ENCODE peak calls at places on chromosomes 13 and 19, in eight cellular contexts. One of them, this sample, is unnamed.
A peak's percentile ranks its signal among the peaks of the same experiment; 100 is the strongest.

GRCh38 chr13:113655358-113656014 is 2.5 kb downstream of the ATP4B start:
- DNase-seq in AG10803: no peak
- DNase-seq in fibroblast of the conjunctiva: no peak
- DNase-seq in activated CD4-positive, alpha-beta T cell treated with anti-CD3 and anti-CD28 coated beads for 36 hours: peak; percentile 1
- DNase-seq in activated naive CD8-positive, alpha-beta T cell treated with anti-CD3 and anti-CD28 coated beads, Interleukin-2, amount 50 U/mL, for 24 hours: no peak
- DNase-seq in NCI-H446 treated with DMSO at 0.1 percent for 48 hours: no peak
- DNase-seq in T-cell: no peak
- DNase-seq in colonic mucosa: no peak
- DNase-seq in this sample: no peak

GRCh38 chr19:9130965-9131364 is 4.2 kb upstream of the OR7G3 start:
- DNase-seq in AG10803: no peak
- DNase-seq in fibroblast of the conjunctiva: no peak
- DNase-seq in activated CD4-positive, alpha-beta T cell treated with anti-CD3 and anti-CD28 coated beads for 36 hours: no peak
- DNase-seq in activated naive CD8-positive, alpha-beta T cell treated with anti-CD3 and anti-CD28 coated beads, Interleukin-2, amount 50 U/mL, for 24 hours: no peak
- DNase-seq in NCI-H446 treated with DMSO at 0.1 percent for 48 hours: no peak
- DNase-seq in T-cell: no peak
- DNase-seq in colonic mucosa: no peak
- DNase-seq in this sample: no peak

GRCh38 chr19:2181618-2181997 is 17.9 kb downstream of the DOT1L start:
- DNase-seq in AG10803: no peak
- DNase-seq in fibroblast of the conjunctiva: no peak
- DNase-seq in activated CD4-positive, alpha-beta T cell treated with anti-CD3 and anti-CD28 coated beads for 36 hours: no peak
- DNase-seq in activated naive CD8-positive, alpha-beta T cell treated with anti-CD3 and anti-CD28 coated beads, Interleukin-2, amount 50 U/mL, for 24 hours: no peak
- DNase-seq in NCI-H446 treated with DMSO at 0.1 percent for 48 hours: no peak
- DNase-seq in T-cell: no peak
- DNase-seq in colonic mucosa: no peak
- DNase-seq in this sample: peak; percentile 60

GRCh38 chr19:38252935-38253691 is 3.1 kb downstream of the PPP1R14A start:
- DNase-seq in AG10803: no peak
- DNase-seq in fibroblast of the conjunctiva: no peak
- DNase-seq in activated CD4-positive, alpha-beta T cell treated with anti-CD3 and anti-CD28 coated beads for 36 hours: no peak
- DNase-seq in activated naive CD8-positive, alpha-beta T cell treated with anti-CD3 and anti-CD28 coated beads, Interleukin-2, amount 50 U/mL, for 24 hours: no peak
- DNase-seq in NCI-H446 treated with DMSO at 0.1 percent for 48 hours: peak; percentile 87
- DNase-seq in T-cell: no peak
- DNase-seq in colonic mucosa: no peak
- DNase-seq in this sample: peak; percentile 94

GRCh38 chr13:110405597-110406450 is 98.7 kb downstream of the COL4A2 start:
- DNase-seq in AG10803: peak; percentile 93
- DNase-seq in fibroblast of the conjunctiva: no peak
- DNase-seq in activated CD4-positive, alpha-beta T cell treated with anti-CD3 and anti-CD28 coated beads for 36 hours: peak; percentile 18
- DNase-seq in activated naive CD8-positive, alpha-beta T cell treated with anti-CD3 and anti-CD28 coated beads, Interleukin-2, amount 50 U/mL, for 24 hours: no peak
- DNase-seq in NCI-H446 treated with DMSO at 0.1 percent for 48 hours: no peak
- DNase-seq in T-cell: no peak
- DNase-seq in colonic mucosa: no peak
- DNase-seq in this sample: no peak

GRCh38 chr19:5494780-5495179 is 39.6 kb downstream of the ZNRF4 start:
- DNase-seq in AG10803: no peak
- DNase-seq in fibroblast of the conjunctiva: no peak
- DNase-seq in activated CD4-positive, alpha-beta T cell treated with anti-CD3 and anti-CD28 coated beads for 36 hours: no peak
- DNase-seq in activated naive CD8-positive, alpha-beta T cell treated with anti-CD3 and anti-CD28 coated beads, Interleukin-2, amount 50 U/mL, for 24 hours: no peak
- DNase-seq in NCI-H446 treated with DMSO at 0.1 percent for 48 hours: no peak
- DNase-seq in T-cell: no peak
- DNase-seq in colonic mucosa: no peak
- DNase-seq in this sample: peak; percentile 8

GRCh38 chr13:32001392-32001768 is 30.2 kb upstream of the FRY start:
- DNase-seq in AG10803: peak; percentile 67
- DNase-seq in fibroblast of the conjunctiva: peak; percentile 13
- DNase-seq in activated CD4-positive, alpha-beta T cell treated with anti-CD3 and anti-CD28 coated beads for 36 hours: peak; percentile 10
- DNase-seq in activated naive CD8-positive, alpha-beta T cell treated with anti-CD3 and anti-CD28 coated beads, Interleukin-2, amount 50 U/mL, for 24 hours: no peak
- DNase-seq in NCI-H446 treated with DMSO at 0.1 percent for 48 hours: no peak
- DNase-seq in T-cell: no peak
- DNase-seq in colonic mucosa: no peak
- DNase-seq in this sample: no peak

GRCh38 chr13:102580552-102581169 is 16.1 kb upstream of the TPP2 start:
- DNase-seq in AG10803: peak; percentile 74
- DNase-seq in fibroblast of the conjunctiva: peak; percentile 75
- DNase-seq in activated CD4-positive, alpha-beta T cell treated with anti-CD3 and anti-CD28 coated beads for 36 hours: peak; percentile 35
- DNase-seq in activated naive CD8-positive, alpha-beta T cell treated with anti-CD3 and anti-CD28 coated beads, Interleukin-2, amount 50 U/mL, for 24 hours: no peak
- DNase-seq in NCI-H446 treated with DMSO at 0.1 percent for 48 hours: peak; percentile 2
- DNase-seq in T-cell: peak; percentile 51
- DNase-seq in colonic mucosa: peak; percentile 55
- DNase-seq in this sample: peak; percentile 83

GRCh38 chr19:8396563-8397203 is 6.5 kb downstream of the RAB11B start:
- DNase-seq in AG10803: peak; percentile 41
- DNase-seq in fibroblast of the conjunctiva: peak; percentile 22
- DNase-seq in activated CD4-positive, alpha-beta T cell treated with anti-CD3 and anti-CD28 coated beads for 36 hours: peak; percentile 91
- DNase-seq in activated naive CD8-positive, alpha-beta T cell treated with anti-CD3 and anti-CD28 coated beads, Interleukin-2, amount 50 U/mL, for 24 hours: peak; percentile 84
- DNase-seq in NCI-H446 treated with DMSO at 0.1 percent for 48 hours: no peak
- DNase-seq in T-cell: peak; percentile 71
- DNase-seq in colonic mucosa: peak; percentile 62
- DNase-seq in this sample: peak; percentile 84

GRCh38 chr19:11549386-11549953 is 9.6 kb downstream of the ELOF1 start:
- DNase-seq in AG10803: no peak
- DNase-seq in fibroblast of the conjunctiva: no peak
- DNase-seq in activated CD4-positive, alpha-beta T cell treated with anti-CD3 and anti-CD28 coated beads for 36 hours: no peak
- DNase-seq in activated naive CD8-positive, alpha-beta T cell treated with anti-CD3 and anti-CD28 coated beads, Interleukin-2, amount 50 U/mL, for 24 hours: no peak
- DNase-seq in NCI-H446 treated with DMSO at 0.1 percent for 48 hours: no peak
- DNase-seq in T-cell: no peak
- DNase-seq in colonic mucosa: no peak
- DNase-seq in this sample: no peak

GRCh38 chr13:108342369-108343289 is 73.1 kb downstream of the TNFSF13B start:
- DNase-seq in AG10803: peak; percentile 29
- DNase-seq in fibroblast of the conjunctiva: peak; percentile 10
- DNase-seq in activated CD4-positive, alpha-beta T cell treated with anti-CD3 and anti-CD28 coated beads for 36 hours: no peak
- DNase-seq in activated naive CD8-positive, alpha-beta T cell treated with anti-CD3 and anti-CD28 coated beads, Interleukin-2, amount 50 U/mL, for 24 hours: no peak
- DNase-seq in NCI-H446 treated with DMSO at 0.1 percent for 48 hours: no peak
- DNase-seq in T-cell: no peak
- DNase-seq in colonic mucosa: no peak
- DNase-seq in this sample: peak; percentile 79

GRCh38 chr19:49609499-49610092 is 18.6 kb downstream of the PRR12 start:
- DNase-seq in AG10803: no peak
- DNase-seq in fibroblast of the conjunctiva: no peak
- DNase-seq in activated CD4-positive, alpha-beta T cell treated with anti-CD3 and anti-CD28 coated beads for 36 hours: no peak
- DNase-seq in activated naive CD8-positive, alpha-beta T cell treated with anti-CD3 and anti-CD28 coated beads, Interleukin-2, amount 50 U/mL, for 24 hours: no peak
- DNase-seq in NCI-H446 treated with DMSO at 0.1 percent for 48 hours: no peak
- DNase-seq in T-cell: no peak
- DNase-seq in colonic mucosa: no peak
- DNase-seq in this sample: no peak

GRCh38 chr13:94679614-94680013 is 32.7 kb downstream of the SOX21 start:
- DNase-seq in AG10803: no peak
- DNase-seq in fibroblast of the conjunctiva: no peak
- DNase-seq in activated CD4-positive, alpha-beta T cell treated with anti-CD3 and anti-CD28 coated beads for 36 hours: no peak
- DNase-seq in activated naive CD8-positive, alpha-beta T cell treated with anti-CD3 and anti-CD28 coated beads, Interleukin-2, amount 50 U/mL, for 24 hours: no peak
- DNase-seq in NCI-H446 treated with DMSO at 0.1 percent for 48 hours: no peak
- DNase-seq in T-cell: no peak
- DNase-seq in colonic mucosa: no peak
- DNase-seq in this sample: no peak

GRCh38 chr19:3668331-3669133 is 31.7 kb downstream of the PIP5K1C start:
- DNase-seq in AG10803: no peak
- DNase-seq in fibroblast of the conjunctiva: no peak
- DNase-seq in activated CD4-positive, alpha-beta T cell treated with anti-CD3 and anti-CD28 coated beads for 36 hours: no peak
- DNase-seq in activated naive CD8-positive, alpha-beta T cell treated with anti-CD3 and anti-CD28 coated beads, Interleukin-2, amount 50 U/mL, for 24 hours: no peak
- DNase-seq in NCI-H446 treated with DMSO at 0.1 percent for 48 hours: no peak
- DNase-seq in T-cell: no peak
- DNase-seq in colonic mucosa: no peak
- DNase-seq in this sample: no peak

GRCh38 chr19:49712397-49712859 is 21.5 kb downstream of the CPT1C start:
- DNase-seq in AG10803: peak; percentile 79
- DNase-seq in fibroblast of the conjunctiva: peak; percentile 68
- DNase-seq in activated CD4-positive, alpha-beta T cell treated with anti-CD3 and anti-CD28 coated beads for 36 hours: no peak
- DNase-seq in activated naive CD8-positive, alpha-beta T cell treated with anti-CD3 and anti-CD28 coated beads, Interleukin-2, amount 50 U/mL, for 24 hours: no peak
- DNase-seq in NCI-H446 treated with DMSO at 0.1 percent for 48 hours: no peak
- DNase-seq in T-cell: no peak
- DNase-seq in colonic mucosa: peak; percentile 65
- DNase-seq in this sample: no peak

GRCh38 chr19:16117594-16118033 is 5.9 kb downstream of the RAB8A start:
- DNase-seq in AG10803: no peak
- DNase-seq in fibroblast of the conjunctiva: no peak
- DNase-seq in activated CD4-positive, alpha-beta T cell treated with anti-CD3 and anti-CD28 coated beads for 36 hours: peak; percentile 37
- DNase-seq in activated naive CD8-positive, alpha-beta T cell treated with anti-CD3 and anti-CD28 coated beads, Interleukin-2, amount 50 U/mL, for 24 hours: no peak
- DNase-seq in NCI-H446 treated with DMSO at 0.1 percent for 48 hours: no peak
- DNase-seq in T-cell: no peak
- DNase-seq in colonic mucosa: no peak
- DNase-seq in this sample: no peak

GRCh38 chr19:49981603-49982593 is 20.9 kb upstream of the SIGLEC11 start:
- DNase-seq in AG10803: no peak
- DNase-seq in fibroblast of the conjunctiva: no peak
- DNase-seq in activated CD4-positive, alpha-beta T cell treated with anti-CD3 and anti-CD28 coated beads for 36 hours: no peak
- DNase-seq in activated naive CD8-positive, alpha-beta T cell treated with anti-CD3 and anti-CD28 coated beads, Interleukin-2, amount 50 U/mL, for 24 hours: no peak
- DNase-seq in NCI-H446 treated with DMSO at 0.1 percent for 48 hours: no peak
- DNase-seq in T-cell: no peak
- DNase-seq in colonic mucosa: no peak
- DNase-seq in this sample: no peak

GRCh38 chr13:94824601-94825000 is 112.3 kb upstream of the SOX21 start:
- DNase-seq in AG10803: no peak
- DNase-seq in fibroblast of the conjunctiva: no peak
- DNase-seq in activated CD4-positive, alpha-beta T cell treated with anti-CD3 and anti-CD28 coated beads for 36 hours: no peak
- DNase-seq in activated naive CD8-positive, alpha-beta T cell treated with anti-CD3 and anti-CD28 coated beads, Interleukin-2, amount 50 U/mL, for 24 hours: no peak
- DNase-seq in NCI-H446 treated with DMSO at 0.1 percent for 48 hours: no peak
- DNase-seq in T-cell: no peak
- DNase-seq in colonic mucosa: no peak
- DNase-seq in this sample: no peak

GRCh38 chr13:85148009-85148408 is 651.2 kb downstream of the SLITRK6 start:
- DNase-seq in AG10803: no peak
- DNase-seq in fibroblast of the conjunctiva: no peak
- DNase-seq in activated CD4-positive, alpha-beta T cell treated with anti-CD3 and anti-CD28 coated beads for 36 hours: no peak
- DNase-seq in activated naive CD8-positive, alpha-beta T cell treated with anti-CD3 and anti-CD28 coated beads, Interleukin-2, amount 50 U/mL, for 24 hours: no peak
- DNase-seq in NCI-H446 treated with DMSO at 0.1 percent for 48 hours: peak; percentile 2
- DNase-seq in T-cell: no peak
- DNase-seq in colonic mucosa: no peak
- DNase-seq in this sample: peak; percentile 9

GRCh38 chr19:46828484-46828883 is 22.2 kb downstream of the AP2S1 start:
- DNase-seq in AG10803: peak; percentile 25
- DNase-seq in fibroblast of the conjunctiva: no peak
- DNase-seq in activated CD4-positive, alpha-beta T cell treated with anti-CD3 and anti-CD28 coated beads for 36 hours: peak; percentile 83
- DNase-seq in activated naive CD8-positive, alpha-beta T cell treated with anti-CD3 and anti-CD28 coated beads, Interleukin-2, amount 50 U/mL, for 24 hours: peak; percentile 62
- DNase-seq in NCI-H446 treated with DMSO at 0.1 percent for 48 hours: no peak
- DNase-seq in T-cell: no peak
- DNase-seq in colonic mucosa: no peak
- DNase-seq in this sample: no peak

GRCh38 chr13:106302843-106303242 is 232.6 kb downstream of the EFNB2 start:
- DNase-seq in AG10803: no peak
- DNase-seq in fibroblast of the conjunctiva: no peak
- DNase-seq in activated CD4-positive, alpha-beta T cell treated with anti-CD3 and anti-CD28 coated beads for 36 hours: no peak
- DNase-seq in activated naive CD8-positive, alpha-beta T cell treated with anti-CD3 and anti-CD28 coated beads, Interleukin-2, amount 50 U/mL, for 24 hours: no peak
- DNase-seq in NCI-H446 treated with DMSO at 0.1 percent for 48 hours: no peak
- DNase-seq in T-cell: no peak
- DNase-seq in colonic mucosa: no peak
- DNase-seq in this sample: no peak

GRCh38 chr19:55284405-55285058 is 735 bp downstream of the BRSK1 start:
- DNase-seq in AG10803: no peak
- DNase-seq in fibroblast of the conjunctiva: no peak
- DNase-seq in activated CD4-positive, alpha-beta T cell treated with anti-CD3 and anti-CD28 coated beads for 36 hours: no peak
- DNase-seq in activated naive CD8-positive, alpha-beta T cell treated with anti-CD3 and anti-CD28 coated beads, Interleukin-2, amount 50 U/mL, for 24 hours: no peak
- DNase-seq in NCI-H446 treated with DMSO at 0.1 percent for 48 hours: no peak
- DNase-seq in T-cell: no peak
- DNase-seq in colonic mucosa: no peak
- DNase-seq in this sample: no peak

GRCh38 chr19:383040-383439 is 25.9 kb downstream of the C2CD4C start:
- DNase-seq in AG10803: no peak
- DNase-seq in fibroblast of the conjunctiva: no peak
- DNase-seq in activated CD4-positive, alpha-beta T cell treated with anti-CD3 and anti-CD28 coated beads for 36 hours: no peak
- DNase-seq in activated naive CD8-positive, alpha-beta T cell treated with anti-CD3 and anti-CD28 coated beads, Interleukin-2, amount 50 U/mL, for 24 hours: no peak
- DNase-seq in NCI-H446 treated with DMSO at 0.1 percent for 48 hours: no peak
- DNase-seq in T-cell: no peak
- DNase-seq in colonic mucosa: no peak
- DNase-seq in this sample: no peak

GRCh38 chr13:113783966-113784644 is 25.1 kb downstream of the TMEM255B start:
- DNase-seq in AG10803: no peak
- DNase-seq in fibroblast of the conjunctiva: no peak
- DNase-seq in activated CD4-positive, alpha-beta T cell treated with anti-CD3 and anti-CD28 coated beads for 36 hours: no peak
- DNase-seq in activated naive CD8-positive, alpha-beta T cell treated with anti-CD3 and anti-CD28 coated beads, Interleukin-2, amount 50 U/mL, for 24 hours: no peak
- DNase-seq in NCI-H446 treated with DMSO at 0.1 percent for 48 hours: no peak
- DNase-seq in T-cell: no peak
- DNase-seq in colonic mucosa: no peak
- DNase-seq in this sample: no peak

GRCh38 chr19:53994811-53995210 is 3.4 kb downstream of the CACNG6 start:
- DNase-seq in AG10803: no peak
- DNase-seq in fibroblast of the conjunctiva: no peak
- DNase-seq in activated CD4-positive, alpha-beta T cell treated with anti-CD3 and anti-CD28 coated beads for 36 hours: no peak
- DNase-seq in activated naive CD8-positive, alpha-beta T cell treated with anti-CD3 and anti-CD28 coated beads, Interleukin-2, amount 50 U/mL, for 24 hours: no peak
- DNase-seq in NCI-H446 treated with DMSO at 0.1 percent for 48 hours: no peak
- DNase-seq in T-cell: no peak
- DNase-seq in colonic mucosa: no peak
- DNase-seq in this sample: no peak

GRCh38 chr19:1699998-1700732 is 47.8 kb upstream of the TCF3 start:
- DNase-seq in AG10803: no peak
- DNase-seq in fibroblast of the conjunctiva: no peak
- DNase-seq in activated CD4-positive, alpha-beta T cell treated with anti-CD3 and anti-CD28 coated beads for 36 hours: no peak
- DNase-seq in activated naive CD8-positive, alpha-beta T cell treated with anti-CD3 and anti-CD28 coated beads, Interleukin-2, amount 50 U/mL, for 24 hours: no peak
- DNase-seq in NCI-H446 treated with DMSO at 0.1 percent for 48 hours: no peak
- DNase-seq in T-cell: no peak
- DNase-seq in colonic mucosa: no peak
- DNase-seq in this sample: no peak

GRCh38 chr13:44249439-44249838 is 124.2 kb upstream of the SERP2 start:
- DNase-seq in AG10803: peak; percentile 83
- DNase-seq in fibroblast of the conjunctiva: peak; percentile 59
- DNase-seq in activated CD4-positive, alpha-beta T cell treated with anti-CD3 and anti-CD28 coated beads for 36 hours: no peak
- DNase-seq in activated naive CD8-positive, alpha-beta T cell treated with anti-CD3 and anti-CD28 coated beads, Interleukin-2, amount 50 U/mL, for 24 hours: no peak
- DNase-seq in NCI-H446 treated with DMSO at 0.1 percent for 48 hours: no peak
- DNase-seq in T-cell: no peak
- DNase-seq in colonic mucosa: peak; percentile 36
- DNase-seq in this sample: no peak

GRCh38 chr13:73171242-73171641 is 112.4 kb downstream of the KLF5 start:
- DNase-seq in AG10803: no peak
- DNase-seq in fibroblast of the conjunctiva: no peak
- DNase-seq in activated CD4-positive, alpha-beta T cell treated with anti-CD3 and anti-CD28 coated beads for 36 hours: no peak
- DNase-seq in activated naive CD8-positive, alpha-beta T cell treated with anti-CD3 and anti-CD28 coated beads, Interleukin-2, amount 50 U/mL, for 24 hours: no peak
- DNase-seq in NCI-H446 treated with DMSO at 0.1 percent for 48 hours: no peak
- DNase-seq in T-cell: no peak
- DNase-seq in colonic mucosa: peak; percentile 87
- DNase-seq in this sample: no peak

GRCh38 chr19:19610376-19611240 is 7.9 kb downstream of the PBX4 start:
- DNase-seq in AG10803: no peak
- DNase-seq in fibroblast of the conjunctiva: no peak
- DNase-seq in activated CD4-positive, alpha-beta T cell treated with anti-CD3 and anti-CD28 coated beads for 36 hours: no peak
- DNase-seq in activated naive CD8-positive, alpha-beta T cell treated with anti-CD3 and anti-CD28 coated beads, Interleukin-2, amount 50 U/mL, for 24 hours: no peak
- DNase-seq in NCI-H446 treated with DMSO at 0.1 percent for 48 hours: no peak
- DNase-seq in T-cell: no peak
- DNase-seq in colonic mucosa: no peak
- DNase-seq in this sample: no peak

GRCh38 chr13:94595006-94595942 is 678 bp downstream of the TGDS start:
- DNase-seq in AG10803: peak; percentile 17
- DNase-seq in fibroblast of the conjunctiva: no peak
- DNase-seq in activated CD4-positive, alpha-beta T cell treated with anti-CD3 and anti-CD28 coated beads for 36 hours: peak; percentile 51
- DNase-seq in activated naive CD8-positive, alpha-beta T cell treated with anti-CD3 and anti-CD28 coated beads, Interleukin-2, amount 50 U/mL, for 24 hours: peak; percentile 37
- DNase-seq in NCI-H446 treated with DMSO at 0.1 percent for 48 hours: no peak
- DNase-seq in T-cell: peak; percentile 9
- DNase-seq in colonic mucosa: peak; percentile 24
- DNase-seq in this sample: peak; percentile 19